ENCODE peak calls at places on chromosome 5, in nine cellular contexts. D is AG09309, N is cardiac muscle cell, W is coronary artery, L is hepatocyte, O is cardiac fibroblast, J is fibroblast of lung, E is astrocyte of the spinal cord, V is spleen. K is an unnamed sample.

GRCh38 chr5:152560508-152561137 is 155.5 kb upstream of the NMUR2 start:
- DNase-seq in O (peak; percentile 69), E (peak; percentile 62), V (peak; percentile 76), N (peak; percentile 75), W (no peak), L (peak; percentile 80), D (no peak), J (peak; percentile 42), K (peak; percentile 46)

GRCh38 chr5:39024005-39024404 is 50.2 kb downstream of the RICTOR start:
- DNase-seq in O (no peak), J (peak; percentile 34), D (no peak), E (peak; percentile 51), L (no peak), W (no peak), N (no peak), V (peak; percentile 63), K (no peak)

GRCh38 chr5:139649082-139649991 is 1.2 kb downstream of the CXXC5 start:
- DNase-seq in W (no peak), L (peak; percentile 63), J (no peak), O (no peak), D (no peak), V (peak; percentile 88), E (peak; percentile 34), N (peak; percentile 52), K (no peak)

GRCh38 chr5:155189476-155189875 is 175.9 kb downstream of the KIF4B start:
- DNase-seq in D (no peak), L (no peak), J (no peak), V (no peak), W (no peak), O (no peak), E (no peak), N (no peak), K (no peak)

GRCh38 chr5:14608169-14608568 is 26.6 kb downstream of the OTULINL start:
- DNase-seq in V (no peak), E (no peak), O (no peak), D (no peak), L (no peak), N (no peak), W (no peak), J (no peak), K (no peak)

GRCh38 chr5:115079934-115080623 is 89.6 kb downstream of the TRIM36 start:
- DNase-seq in E (no peak), J (no peak), O (no peak), V (no peak), L (no peak), W (no peak), N (no peak), D (no peak), K (peak; percentile 38)

GRCh38 chr5:104594850-104595249 is 1032.3 kb upstream of the NUDT12 start:
- DNase-seq in J (no peak), N (no peak), O (no peak), D (no peak), L (no peak), E (no peak), V (no peak), W (no peak), K (no peak)

GRCh38 chr5:54551292-54551691 is 33.7 kb downstream of the SNX18 start:
- DNase-seq in O (no peak), N (no peak), W (no peak), D (no peak), E (no peak), J (no peak), V (no peak), L (no peak), K (no peak)

GRCh38 chr5:439636-440035 is 3.3 kb upstream of the EXOC3 start:
- DNase-seq in J (no peak), L (no peak), V (peak; percentile 70), D (no peak), N (no peak), O (no peak), W (no peak), E (no peak), K (no peak)

GRCh38 chr5:95940758-95941682 is 20.6 kb downstream of the ELL2 start:
- DNase-seq in L (no peak), O (peak; percentile 36), V (no peak), D (no peak), J (peak; percentile 47), E (no peak), W (no peak), N (peak; percentile 47), K (no peak)

GRCh38 chr5:104702212-104702611 is 1139.6 kb upstream of the NUDT12 start:
- DNase-seq in V (no peak), E (no peak), N (no peak), J (no peak), L (no peak), W (no peak), O (no peak), D (no peak), K (peak; percentile 7)

GRCh38 chr5:19630875-19631274 is 357.1 kb downstream of the CDH18 start:
- DNase-seq in V (no peak), J (peak; percentile 23), W (no peak), D (no peak), O (no peak), E (peak; percentile 5), L (no peak), N (no peak), K (no peak)

GRCh38 chr5:78611161-78611605 is 37.4 kb downstream of the LHFPL2 start:
- DNase-seq in O (no peak), L (peak; percentile 33), E (no peak), D (no peak), J (peak; percentile 47), V (no peak), W (no peak), N (no peak), K (no peak)

GRCh38 chr5:148926207-148926606 is 99.8 kb downstream of the ADRB2 start:
- DNase-seq in E (no peak), O (no peak), W (no peak), D (no peak), N (no peak), L (no peak), V (no peak), J (no peak), K (no peak)

GRCh38 chr5:119274024-119274766 is 81.6 kb upstream of the TNFAIP8 start:
- DNase-seq in N (no peak), V (no peak), W (no peak), J (peak; percentile 34), O (no peak), L (peak; percentile 70), D (no peak), E (no peak), K (peak; percentile 99)

GRCh38 chr5:173882632-173883031 is 5.5 kb upstream of the CPEB4 start:
- DNase-seq in W (no peak), D (no peak), V (no peak), L (no peak), E (no peak), J (peak; percentile 39), O (no peak), N (no peak), K (peak; percentile 64)

GRCh38 chr5:170442381-170442780 is 53.2 kb upstream of the KCNMB1 start:
- DNase-seq in J (no peak), D (no peak), W (peak; percentile 53), N (no peak), O (no peak), V (no peak), E (no peak), L (no peak), K (no peak)

GRCh38 chr5:125575561-125576504 is 829.4 kb upstream of the ZNF608 start:
- DNase-seq in J (peak; percentile 49), L (peak; percentile 40), D (no peak), E (peak; percentile 43), W (no peak), O (no peak), N (peak; percentile 42), V (no peak), K (no peak)

GRCh38 chr5:11797132-11797531 is 107.1 kb downstream of the CTNND2 start:
- DNase-seq in N (no peak), J (peak; percentile 10), L (no peak), V (no peak), O (no peak), E (no peak), W (no peak), D (no peak), K (no peak)

GRCh38 chr5:91382530-91383026 is 539 bp downstream of the ARRDC3 start:
- DNase-seq in V (no peak), L (peak; percentile 58), J (peak; percentile 42), O (no peak), N (peak; percentile 49), W (no peak), E (peak; percentile 66), D (no peak), K (peak; percentile 40)

DNA sequence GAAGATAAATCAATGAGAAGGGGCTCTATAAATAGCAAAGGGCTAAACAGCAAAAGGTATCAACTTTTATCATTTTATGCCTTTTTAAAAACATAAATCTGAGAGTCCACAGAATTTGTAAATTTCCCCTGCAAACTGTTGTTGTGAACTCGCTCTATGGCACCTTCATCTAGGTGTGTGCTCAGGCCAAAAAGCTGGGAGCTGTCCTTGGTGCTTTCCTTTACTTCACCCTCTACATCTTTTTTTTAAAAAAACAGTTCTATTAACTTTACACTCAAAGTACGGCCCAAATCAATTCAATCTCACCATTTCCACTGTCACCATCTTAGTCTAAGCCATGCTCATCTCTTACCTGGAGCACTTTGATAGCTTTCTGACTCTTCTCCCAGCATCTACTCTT is 108.2 kb upstream of the GPR151 start:
- DNase-seq in V (no peak), N (peak; percentile 47), W (no peak), E (no peak), L (peak; percentile 27), O (no peak), D (no peak), J (no peak), K (peak; percentile 5)
- TF ChIP-seq CTCF in V (no peak), N (no peak), W (no peak), E (no peak), L (no peak), O (no peak), D (no peak), J (no peak), K (no peak)

GRCh38 chr5:93585054-93585751 is 2.2 kb downstream of the NR2F1 start:
- DNase-seq in O (no peak), J (no peak), D (no peak), L (no peak), W (no peak), V (no peak), E (peak; percentile 34), N (no peak), K (no peak)
- H3K4me3 ChIP-seq in O (peak overlapping the region; percentile 67), J (peak overlapping the region; percentile 99), D (peak overlapping the region; percentile 68), L (peak overlapping the region; percentile 21), W (peak overlapping the region; percentile 68), V (peak overlapping the region; percentile 72), E (peak overlapping the region; percentile 76), N (peak overlapping the region; percentile 48), K (peak overlapping the region; percentile 36)

GRCh38 chr5:143772621-143773020 is 39.3 kb upstream of the HMHB1 start:
- DNase-seq in L (no peak), E (no peak), O (no peak), W (no peak), D (no peak), J (no peak), N (no peak), V (no peak), K (no peak)
- TF ChIP-seq CTCF in L (no peak), E (no peak), O (no peak), W (no peak), D (no peak), J (no peak), N (no peak), V (no peak), K (no peak)

DNA sequence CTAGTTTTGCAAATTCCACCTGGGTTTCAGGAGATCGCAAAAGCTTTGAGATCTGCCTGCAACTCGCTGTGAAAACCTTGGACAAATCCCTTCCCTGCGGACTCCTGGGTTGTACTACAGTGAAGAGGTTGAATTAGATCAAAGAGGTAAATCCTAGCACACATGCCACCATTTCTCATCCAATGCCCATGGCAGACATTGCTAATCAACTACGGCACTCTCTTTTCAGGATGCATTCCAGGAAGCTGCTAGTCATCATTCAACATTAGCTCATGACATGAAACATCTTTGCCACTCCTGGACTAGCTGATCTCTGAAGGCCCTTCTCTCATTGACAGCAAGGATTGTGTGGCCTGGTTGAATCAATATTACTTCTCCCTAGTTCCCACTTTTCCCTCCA is 46.1 kb downstream of the PCDH1 start:
- DNase-seq in J (no peak), L (no peak), O (no peak), V (no peak), E (no peak), W (no peak), N (no peak), D (no peak), K (peak; percentile 20)
- H3K4me3 ChIP-seq in J (no peak overlapping the region), L (no peak overlapping the region), O (no peak overlapping the region), V (no peak overlapping the region), E (no peak overlapping the region), W (no peak overlapping the region), N (no peak overlapping the region), D (no peak overlapping the region), K (no peak overlapping the region)

K was measured in bronchial epithelial cell.